ENCODE peak calls at places on chromosomes 11 and 22, in ten cellular contexts. One of them, this sample, is unnamed.

GRCh38 chr22:44332946-44333345 is 20.2 kb upstream of the SHISAL1 start:
- DNase-seq in SK-N-SH: no peak
- DNase-seq in activated effector memory CD4-positive, alpha-beta T cell treated with anti-CD3 and anti-CD28 coated beads, Interleukin-2, amount 50 U/mL, for 16 hours: no peak
- DNase-seq in HTR-8/SVneo: no peak
- DNase-seq in memory B cell: no peak
- DNase-seq in GM12891: no peak
- DNase-seq in AG10803: no peak
- DNase-seq in foreskin fibroblast: no peak
- DNase-seq in pons: no peak
- DNase-seq in HT-29: no peak
- DNase-seq in this sample: no peak

GRCh38 chr22:33167998-33168397 is 109.8 kb upstream of the SYN3 start:
- DNase-seq in HTR-8/SVneo: no peak
- DNase-seq in SK-N-SH: no peak
- DNase-seq in HT-29: no peak
- DNase-seq in pons: no peak
- DNase-seq in foreskin fibroblast: no peak
- DNase-seq in AG10803: no peak
- DNase-seq in memory B cell: no peak
- DNase-seq in activated effector memory CD4-positive, alpha-beta T cell treated with anti-CD3 and anti-CD28 coated beads, Interleukin-2, amount 50 U/mL, for 16 hours: no peak
- DNase-seq in GM12891: no peak
- DNase-seq in this sample: no peak

GRCh38 chr11:8332196-8332595 is 68.5 kb upstream of the LMO1 start:
- DNase-seq in foreskin fibroblast: no peak
- DNase-seq in GM12891: no peak
- DNase-seq in memory B cell: no peak
- DNase-seq in activated effector memory CD4-positive, alpha-beta T cell treated with anti-CD3 and anti-CD28 coated beads, Interleukin-2, amount 50 U/mL, for 16 hours: no peak
- DNase-seq in SK-N-SH: no peak
- DNase-seq in pons: peak
- DNase-seq in HT-29: no peak
- DNase-seq in HTR-8/SVneo: no peak
- DNase-seq in AG10803: no peak
- DNase-seq in this sample: no peak

GRCh38 chr11:69369945-69370344 is 76.0 kb downstream of the MYEOV start:
- DNase-seq in SK-N-SH: no peak
- DNase-seq in activated effector memory CD4-positive, alpha-beta T cell treated with anti-CD3 and anti-CD28 coated beads, Interleukin-2, amount 50 U/mL, for 16 hours: peak
- DNase-seq in pons: no peak
- DNase-seq in memory B cell: no peak
- DNase-seq in HTR-8/SVneo: no peak
- DNase-seq in AG10803: no peak
- DNase-seq in HT-29: no peak
- DNase-seq in foreskin fibroblast: no peak
- DNase-seq in GM12891: no peak
- DNase-seq in this sample: no peak

GRCh38 chr22:46006379-46007002 is 29.5 kb upstream of the WNT7B start:
- DNase-seq in HTR-8/SVneo: peak
- DNase-seq in memory B cell: peak
- DNase-seq in AG10803: peak
- DNase-seq in pons: peak
- DNase-seq in foreskin fibroblast: peak
- DNase-seq in HT-29: peak
- DNase-seq in GM12891: peak
- DNase-seq in activated effector memory CD4-positive, alpha-beta T cell treated with anti-CD3 and anti-CD28 coated beads, Interleukin-2, amount 50 U/mL, for 16 hours: peak
- DNase-seq in SK-N-SH: peak
- DNase-seq in this sample: peak

GRCh38 chr11:126465573-126466287 is 110.2 kb downstream of the ST3GAL4 start:
- DNase-seq in GM12891: no peak
- DNase-seq in AG10803: no peak
- DNase-seq in foreskin fibroblast: peak
- DNase-seq in memory B cell: no peak
- DNase-seq in SK-N-SH: peak
- DNase-seq in activated effector memory CD4-positive, alpha-beta T cell treated with anti-CD3 and anti-CD28 coated beads, Interleukin-2, amount 50 U/mL, for 16 hours: no peak
- DNase-seq in HT-29: no peak
- DNase-seq in pons: peak
- DNase-seq in HTR-8/SVneo: no peak
- DNase-seq in this sample: peak

GRCh38 chr11:64355078-64355940 is 3.7 kb upstream of the RPS6KA4 start:
- DNase-seq in pons: peak
- DNase-seq in SK-N-SH: peak
- DNase-seq in GM12891: peak
- DNase-seq in HT-29: peak
- DNase-seq in AG10803: peak
- DNase-seq in memory B cell: peak
- DNase-seq in HTR-8/SVneo: peak
- DNase-seq in activated effector memory CD4-positive, alpha-beta T cell treated with anti-CD3 and anti-CD28 coated beads, Interleukin-2, amount 50 U/mL, for 16 hours: no peak
- DNase-seq in foreskin fibroblast: peak
- DNase-seq in this sample: peak

GRCh38 chr11:76626266-76626665 is 44.3 kb downstream of the LRRC32 start:
- DNase-seq in GM12891: no peak
- DNase-seq in AG10803: no peak
- DNase-seq in activated effector memory CD4-positive, alpha-beta T cell treated with anti-CD3 and anti-CD28 coated beads, Interleukin-2, amount 50 U/mL, for 16 hours: no peak
- DNase-seq in HTR-8/SVneo: no peak
- DNase-seq in HT-29: no peak
- DNase-seq in SK-N-SH: no peak
- DNase-seq in memory B cell: no peak
- DNase-seq in pons: no peak
- DNase-seq in foreskin fibroblast: no peak
- DNase-seq in this sample: no peak

GRCh38 chr11:87661270-87661669 is 514.0 kb downstream of the RAB38 start:
- DNase-seq in HT-29: no peak
- DNase-seq in activated effector memory CD4-positive, alpha-beta T cell treated with anti-CD3 and anti-CD28 coated beads, Interleukin-2, amount 50 U/mL, for 16 hours: no peak
- DNase-seq in AG10803: no peak
- DNase-seq in SK-N-SH: no peak
- DNase-seq in pons: no peak
- DNase-seq in memory B cell: no peak
- DNase-seq in foreskin fibroblast: no peak
- DNase-seq in GM12891: no peak
- DNase-seq in HTR-8/SVneo: no peak
- DNase-seq in this sample: no peak

GRCh38 chr22:45584121-45584570 is 81.5 kb downstream of the FBLN1 start:
- DNase-seq in foreskin fibroblast: peak
- DNase-seq in HT-29: no peak
- DNase-seq in GM12891: no peak
- DNase-seq in HTR-8/SVneo: no peak
- DNase-seq in activated effector memory CD4-positive, alpha-beta T cell treated with anti-CD3 and anti-CD28 coated beads, Interleukin-2, amount 50 U/mL, for 16 hours: no peak
- DNase-seq in pons: no peak
- DNase-seq in SK-N-SH: no peak
- DNase-seq in AG10803: peak
- DNase-seq in memory B cell: no peak
- DNase-seq in this sample: no peak

GRCh38 chr22:45285431-45286058 is 796 bp downstream of the UPK3A start:
- DNase-seq in foreskin fibroblast: no peak
- DNase-seq in HT-29: no peak
- DNase-seq in memory B cell: no peak
- DNase-seq in activated effector memory CD4-positive, alpha-beta T cell treated with anti-CD3 and anti-CD28 coated beads, Interleukin-2, amount 50 U/mL, for 16 hours: no peak
- DNase-seq in GM12891: no peak
- DNase-seq in SK-N-SH: no peak
- DNase-seq in HTR-8/SVneo: no peak
- DNase-seq in pons: no peak
- DNase-seq in AG10803: no peak
- DNase-seq in this sample: peak

GRCh38 chr22:39422721-39423120 is 23.1 kb downstream of the TAB1 start:
- DNase-seq in SK-N-SH: no peak
- DNase-seq in foreskin fibroblast: no peak
- DNase-seq in HT-29: no peak
- DNase-seq in HTR-8/SVneo: no peak
- DNase-seq in AG10803: no peak
- DNase-seq in memory B cell: no peak
- DNase-seq in activated effector memory CD4-positive, alpha-beta T cell treated with anti-CD3 and anti-CD28 coated beads, Interleukin-2, amount 50 U/mL, for 16 hours: no peak
- DNase-seq in pons: no peak
- DNase-seq in GM12891: no peak
- DNase-seq in this sample: no peak

GRCh38 chr11:120216426-120217102 is 5.7 kb downstream of the OAF start:
- DNase-seq in AG10803: no peak
- DNase-seq in HT-29: no peak
- DNase-seq in HTR-8/SVneo: no peak
- DNase-seq in foreskin fibroblast: no peak
- DNase-seq in memory B cell: no peak
- DNase-seq in GM12891: no peak
- DNase-seq in pons: no peak
- DNase-seq in SK-N-SH: peak
- DNase-seq in activated effector memory CD4-positive, alpha-beta T cell treated with anti-CD3 and anti-CD28 coated beads, Interleukin-2, amount 50 U/mL, for 16 hours: no peak
- DNase-seq in this sample: no peak

GRCh38 chr11:126718319-126718718 is 282.3 kb downstream of the KIRREL3 start:
- DNase-seq in HTR-8/SVneo: no peak
- DNase-seq in HT-29: no peak
- DNase-seq in memory B cell: no peak
- DNase-seq in pons: no peak
- DNase-seq in AG10803: peak
- DNase-seq in foreskin fibroblast: peak
- DNase-seq in GM12891: no peak
- DNase-seq in SK-N-SH: no peak
- DNase-seq in activated effector memory CD4-positive, alpha-beta T cell treated with anti-CD3 and anti-CD28 coated beads, Interleukin-2, amount 50 U/mL, for 16 hours: no peak
- DNase-seq in this sample: no peak

GRCh38 chr11:69534166-69534530 is 52.7 kb downstream of the LINC01488 start:
- DNase-seq in AG10803: no peak
- DNase-seq in GM12891: no peak
- DNase-seq in SK-N-SH: no peak
- DNase-seq in HT-29: no peak
- DNase-seq in pons: no peak
- DNase-seq in HTR-8/SVneo: no peak
- DNase-seq in foreskin fibroblast: no peak
- DNase-seq in memory B cell: no peak
- DNase-seq in activated effector memory CD4-positive, alpha-beta T cell treated with anti-CD3 and anti-CD28 coated beads, Interleukin-2, amount 50 U/mL, for 16 hours: no peak
- DNase-seq in this sample: no peak

GRCh38 chr11:2789791-2790580 is 90.2 kb upstream of the KCNQ1OT1 start:
- DNase-seq in AG10803: no peak
- DNase-seq in GM12891: no peak
- DNase-seq in SK-N-SH: no peak
- DNase-seq in pons: no peak
- DNase-seq in HTR-8/SVneo: no peak
- DNase-seq in memory B cell: no peak
- DNase-seq in foreskin fibroblast: no peak
- DNase-seq in activated effector memory CD4-positive, alpha-beta T cell treated with anti-CD3 and anti-CD28 coated beads, Interleukin-2, amount 50 U/mL, for 16 hours: peak
- DNase-seq in HT-29: no peak
- DNase-seq in this sample: peak

GRCh38 chr11:10680956-10681487 is 12.5 kb downstream of the IRAG1 start:
- DNase-seq in activated effector memory CD4-positive, alpha-beta T cell treated with anti-CD3 and anti-CD28 coated beads, Interleukin-2, amount 50 U/mL, for 16 hours: no peak
- DNase-seq in pons: no peak
- DNase-seq in GM12891: no peak
- DNase-seq in SK-N-SH: no peak
- DNase-seq in foreskin fibroblast: peak
- DNase-seq in memory B cell: no peak
- DNase-seq in HT-29: no peak
- DNase-seq in AG10803: no peak
- DNase-seq in HTR-8/SVneo: no peak
- DNase-seq in this sample: no peak